ENCODE peak calls at places on chromosomes 11 and 22, in five cellular contexts. L, E, R, S and N are unnamed samples.

GRCh38 chr11:96196074-96196787 is 146.8 kb downstream of the MAML2 start:
- DNase-seq in L (no peak), E (no peak), R (no peak), S (no peak), N (no peak)

GRCh38 chr22:19875061-19875530 is 20.4 kb upstream of the GNB1L start:
- DNase-seq in L (no peak), E (no peak), R (no peak), S (no peak), N (no peak)

GRCh38 chr11:1486054-1486825 is at the start of gene MOB2:
- DNase-seq in L (no peak), E (no peak), R (no peak), S (no peak), N (no peak)

GRCh38 chr22:30266445-30267381 is at the start of gene OSM:
- DNase-seq in L (no peak), E (no peak), R (no peak), S (no peak), N (no peak)

GRCh38 chr22:50302564-50302963 is 4.9 kb downstream of the PLXNB2 start:
- DNase-seq in L (peak), E (no peak), R (no peak), S (no peak), N (no peak)

GRCh38 chr11:94924074-94925031 is 49.0 kb downstream of the CWC15 start:
- DNase-seq in L (peak), E (no peak), R (no peak), S (no peak), N (no peak)

GRCh38 chr22:30813936-30814335 is 119.3 kb downstream of the OSBP2 start:
- DNase-seq in L (no peak), E (no peak), R (no peak), S (no peak), N (no peak)

GRCh38 chr22:31143537-31143936 is 3.2 kb upstream of the PLA2G3 start:
- DNase-seq in L (peak), E (no peak), R (no peak), S (no peak), N (no peak)

GRCh38 chr11:27720277-27720830 is 20.1 kb upstream of the BDNF start:
- DNase-seq in L (peak), E (no peak), R (peak), S (no peak), N (peak)

GRCh38 chr11:114132944-114133394 is 73.5 kb downstream of the ZBTB16 start:
- DNase-seq in L (no peak), E (no peak), R (no peak), S (no peak), N (no peak)

GRCh38 chr11:121449123-121449522 is 3.0 kb upstream of the SORL1 start:
- DNase-seq in L (no peak), E (no peak), R (no peak), S (no peak), N (no peak)

GRCh38 chr11:121448431-121448941 is 3.6 kb upstream of the SORL1 start:
- DNase-seq in L (no peak), E (no peak), R (no peak), S (no peak), N (no peak)

GRCh38 chr11:121445071-121445768 is 6.9 kb upstream of the SORL1 start:
- DNase-seq in L (no peak), E (no peak), R (no peak), S (no peak), N (no peak)

GRCh38 chr11:121444508-121444907 is 7.6 kb upstream of the SORL1 start:
- DNase-seq in L (no peak), E (no peak), R (no peak), S (no peak), N (no peak)

GRCh38 chr11:121446752-121447156 is 5.4 kb upstream of the SORL1 start:
- DNase-seq in L (peak), E (peak), R (no peak), S (no peak), N (no peak)
- TF ChIP-seq FOXM1 in L (no peak), E (no peak), R (no peak), S (no peak), N (no peak)

GRCh38 chr22:25564320-25564978 is at the start of gene GRK3:
- DNase-seq in L (peak), E (no peak), R (peak), S (no peak), N (peak)
- TF ChIP-seq FOXM1 in L (no peak), E (no peak), R (no peak), S (no peak), N (no peak)

DNA sequence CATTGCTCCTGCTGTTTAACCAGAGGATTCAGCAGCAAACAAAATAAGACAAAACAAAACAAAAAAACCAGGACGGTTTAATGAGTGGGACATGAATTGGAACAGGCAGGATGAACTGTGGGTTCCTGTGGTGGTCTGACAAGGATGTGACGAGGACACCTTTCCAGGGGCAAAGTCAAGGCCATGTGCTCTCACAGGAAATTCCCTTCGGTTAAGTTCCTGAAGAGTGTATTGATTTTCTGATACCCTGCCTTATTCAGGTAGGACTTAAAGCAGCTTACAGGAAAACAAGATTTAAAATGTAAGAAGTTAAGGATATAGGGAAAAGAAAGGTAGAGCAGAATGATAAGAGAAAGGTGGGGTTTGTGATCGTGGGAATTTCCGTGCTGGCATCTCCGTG is 8.5 kb upstream of the PLET1 start:
- DNase-seq in L (no peak), E (no peak), R (no peak), S (no peak), N (no peak)
- TF ChIP-seq FOXM1 in L (no peak), E (no peak), R (no peak), S (no peak), N (no peak)

GRCh38 chr22:38718414-38718813 is 12.7 kb downstream of the GTPBP1 start:
- DNase-seq in L (peak), E (peak), R (no peak), S (no peak), N (peak)
- TF ChIP-seq FOXM1 in L (no peak), E (no peak), R (no peak), S (no peak), N (no peak)

DNA sequence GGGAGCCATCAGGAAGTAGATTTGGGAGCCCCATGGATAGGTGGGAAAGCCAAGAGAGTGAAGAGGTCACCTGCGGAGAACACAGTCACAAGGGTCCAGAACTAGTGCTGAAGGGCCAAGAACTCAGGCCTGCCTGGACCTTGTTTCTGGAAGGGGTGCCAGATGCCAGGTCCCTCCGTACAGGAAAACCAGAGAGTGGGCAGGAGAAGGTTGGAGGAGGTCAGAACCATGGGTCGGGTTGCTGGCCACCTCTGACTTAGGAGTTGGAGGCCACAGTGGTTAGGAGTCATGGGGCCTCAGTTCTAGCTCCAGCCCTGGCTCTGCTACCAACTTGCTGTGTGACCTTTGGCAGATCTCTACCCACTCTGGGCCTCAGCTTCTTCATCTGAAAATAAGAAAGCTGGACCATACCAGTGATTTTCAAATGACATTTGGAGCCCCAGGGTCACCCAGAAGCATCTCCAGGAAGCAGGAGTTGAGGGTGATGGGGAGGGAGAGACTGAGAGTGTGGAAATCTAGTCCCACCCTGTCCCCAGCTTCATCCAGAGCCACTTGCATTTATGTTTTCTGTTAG is 20.8 kb upstream of the TUB start:
- DNase-seq in L (no peak), E (no peak), R (no peak), S (no peak), N (no peak)
- TF ChIP-seq FOXM1 in L (no peak), E (no peak), R (no peak), S (no peak), N (no peak)